ENCODE peak calls at places on chromosomes 1 and 21, in nine cellular contexts. G is prostate gland; Z is naive thymus-derived CD4-positive, alpha-beta T cell; N is aorta; A is mesenchymal stem cell; F is right cardiac atrium; I is CD8-positive, alpha-beta memory T cell; K is heart left ventricle; P is CD4-positive, alpha-beta T cell. S is an unnamed sample.
A peak's percentile ranks its signal among the peaks of the same experiment; 100 is the strongest.

GRCh38 chr1:27144349-27144748 is 10.6 kb downstream of the SLC9A1 start:
- DNase-seq in G (peak; percentile 69), Z (no peak), N (no peak), A (no peak), F (no peak), I (no peak), K (no peak), P (no peak), S (peak; percentile 51)

GRCh38 chr1:93681549-93682412 is at the start of gene BCAR3:
- DNase-seq in G (peak; percentile 73), Z (no peak), N (peak; percentile 84), A (peak; percentile 76), F (peak; percentile 93), I (no peak), K (peak; percentile 78), P (no peak), S (peak; percentile 48)

GRCh38 chr1:209057901-209058300 is 525.6 kb upstream of the CAMK1G start:
- DNase-seq in G (no peak), Z (no peak), N (no peak), A (no peak), F (no peak), I (no peak), K (no peak), P (no peak), S (no peak)

GRCh38 chr1:40898434-40898900 is 36.3 kb upstream of the CITED4 start:
- DNase-seq in G (peak; percentile 47), Z (no peak), N (no peak), A (peak; percentile 70), F (no peak), I (no peak), K (no peak), P (no peak), S (peak; percentile 24)

GRCh38 chr1:248871837-248872401 is 13.0 kb upstream of the ZNF692 start:
- DNase-seq in G (no peak), Z (no peak), N (no peak), A (no peak), F (no peak), I (no peak), K (no peak), P (no peak), S (no peak)

GRCh38 chr1:109369167-109369746 is 28.5 kb downstream of the SORT1 start:
- DNase-seq in G (no peak), Z (no peak), N (peak; percentile 57), A (no peak), F (peak; percentile 57), I (no peak), K (no peak), P (no peak), S (no peak)

GRCh38 chr1:29956343-29957030 is 720.2 kb downstream of the PTPRU start:
- DNase-seq in G (no peak), Z (no peak), N (no peak), A (no peak), F (no peak), I (no peak), K (no peak), P (no peak), S (no peak)

GRCh38 chr1:85628791-85629531 is 48.4 kb downstream of the CCN1 start:
- DNase-seq in G (peak; percentile 66), Z (no peak), N (peak; percentile 83), A (peak; percentile 91), F (peak; percentile 72), I (no peak), K (peak; percentile 42), P (no peak), S (peak; percentile 39)

GRCh38 chr1:227919916-227920315 is 27.8 kb downstream of the WNT9A start:
- DNase-seq in G (no peak), Z (no peak), N (no peak), A (no peak), F (peak; percentile 40), I (no peak), K (no peak), P (no peak), S (no peak)

GRCh38 chr1:111516008-111516535 is 12.6 kb upstream of the ADORA3 start:
- DNase-seq in G (no peak), Z (peak; percentile 69), N (no peak), A (no peak), F (peak; percentile 91), I (no peak), K (peak; percentile 89), P (no peak), S (peak; percentile 27)

GRCh38 chr1:53559854-53560571 is 100.8 kb downstream of the DMRTB1 start:
- DNase-seq in G (no peak), Z (no peak), N (no peak), A (no peak), F (no peak), I (no peak), K (no peak), P (no peak), S (no peak)

GRCh38 chr21:17462276-17462981 is 50.4 kb upstream of the CXADR start:
- DNase-seq in G (peak; percentile 43), Z (no peak), N (no peak), A (no peak), F (no peak), I (no peak), K (no peak), P (no peak), S (peak; percentile 88)

GRCh38 chr1:30900931-30901560 is 7.5 kb downstream of the SDC3 start:
- DNase-seq in G (no peak), Z (no peak), N (peak; percentile 19), A (no peak), F (peak; percentile 28), I (no peak), K (peak; percentile 20), P (no peak), S (no peak)

GRCh38 chr1:193019442-193020026 is 39.6 kb downstream of the UCHL5 start:
- DNase-seq in G (peak; percentile 34), Z (peak; percentile 36), N (no peak), A (peak; percentile 66), F (no peak), I (no peak), K (no peak), P (no peak), S (no peak)

GRCh38 chr21:24259241-24259640 is 1348.0 kb downstream of the MRPL39 start:
- DNase-seq in G (no peak), Z (no peak), N (no peak), A (no peak), F (no peak), I (no peak), K (no peak), P (no peak), S (no peak)

DNA sequence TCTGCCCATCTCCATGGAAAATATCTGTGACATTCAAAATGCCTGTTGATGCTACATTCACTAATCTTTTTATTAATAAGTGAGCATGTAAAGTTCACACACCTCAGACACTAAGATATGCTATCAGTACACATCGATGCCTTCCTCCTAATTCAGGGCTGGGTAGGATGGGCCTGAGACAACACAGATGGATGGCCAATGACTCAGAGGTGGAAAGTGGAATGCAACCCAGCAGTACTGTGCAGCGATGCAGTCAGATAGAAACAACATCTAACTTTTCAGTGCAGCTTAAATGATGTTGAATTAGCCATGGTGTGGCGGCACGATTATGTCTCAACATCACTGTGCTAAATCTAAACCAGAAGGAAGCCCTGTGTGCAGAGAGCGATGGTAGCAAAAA is 161.6 kb upstream of the KCNJ15 start:
- DNase-seq in G (no peak), Z (no peak), N (no peak), A (no peak), F (no peak), I (no peak), K (no peak), P (no peak), S (no peak)
- H3K27me3 ChIP-seq in G (no peaks in the 10 kb centered on the region), Z (no peaks in the 10 kb centered on the region), N (peaks cover 2% of the 10 kb centered on the region), A (peaks cover 62% of the 10 kb centered on the region), F (no peaks in the 10 kb centered on the region), I (no peaks in the 10 kb centered on the region), K (no peaks in the 10 kb centered on the region), P (no peaks in the 10 kb centered on the region), S (no peaks in the 10 kb centered on the region)

GRCh38 chr1:211478376-211478775 is 13.6 kb downstream of the RD3 start:
- DNase-seq in G (no peak), Z (no peak), N (no peak), A (no peak), F (no peak), I (no peak), K (no peak), P (no peak), S (no peak)
- H3K9me3 ChIP-seq in G (no peaks in the 10 kb centered on the region), Z (no peaks in the 10 kb centered on the region), N (no peaks in the 10 kb centered on the region), A (no peaks in the 10 kb centered on the region), F (no peaks in the 10 kb centered on the region), I (no peaks in the 10 kb centered on the region), K (no peaks in the 10 kb centered on the region), P (no peaks in the 10 kb centered on the region), S (no peaks in the 10 kb centered on the region)

GRCh38 chr1:162988869-162989268 is 80.3 kb upstream of the RGS4 start:
- DNase-seq in G (no peak), Z (no peak), N (no peak), A (no peak), F (no peak), I (no peak), K (no peak), P (no peak), S (no peak)

GRCh38 chr1:162992945-162993344 is 76.2 kb upstream of the RGS4 start:
- DNase-seq in G (no peak), Z (no peak), N (no peak), A (peak; percentile 75), F (no peak), I (no peak), K (no peak), P (no peak), S (no peak)

GRCh38 chr1:162993866-162994265 is 75.3 kb upstream of the RGS4 start:
- DNase-seq in G (no peak), Z (no peak), N (no peak), A (no peak), F (no peak), I (no peak), K (no peak), P (no peak), S (no peak)

GRCh38 chr1:162990665-162991064 is 78.5 kb upstream of the RGS4 start:
- DNase-seq in G (no peak), Z (no peak), N (no peak), A (no peak), F (no peak), I (no peak), K (no peak), P (no peak), S (no peak)

GRCh38 chr1:162991444-162991843 is 77.7 kb upstream of the RGS4 start:
- DNase-seq in G (no peak), Z (no peak), N (no peak), A (no peak), F (no peak), I (no peak), K (no peak), P (no peak), S (no peak)
- H3K27ac ChIP-seq in G (no peak overlapping the region), Z (no peak overlapping the region), N (no peak overlapping the region), A (no peak overlapping the region), F (no peak overlapping the region), I (no peak overlapping the region), K (no peak overlapping the region), P (no peak overlapping the region), S (no peak overlapping the region)

DNA sequence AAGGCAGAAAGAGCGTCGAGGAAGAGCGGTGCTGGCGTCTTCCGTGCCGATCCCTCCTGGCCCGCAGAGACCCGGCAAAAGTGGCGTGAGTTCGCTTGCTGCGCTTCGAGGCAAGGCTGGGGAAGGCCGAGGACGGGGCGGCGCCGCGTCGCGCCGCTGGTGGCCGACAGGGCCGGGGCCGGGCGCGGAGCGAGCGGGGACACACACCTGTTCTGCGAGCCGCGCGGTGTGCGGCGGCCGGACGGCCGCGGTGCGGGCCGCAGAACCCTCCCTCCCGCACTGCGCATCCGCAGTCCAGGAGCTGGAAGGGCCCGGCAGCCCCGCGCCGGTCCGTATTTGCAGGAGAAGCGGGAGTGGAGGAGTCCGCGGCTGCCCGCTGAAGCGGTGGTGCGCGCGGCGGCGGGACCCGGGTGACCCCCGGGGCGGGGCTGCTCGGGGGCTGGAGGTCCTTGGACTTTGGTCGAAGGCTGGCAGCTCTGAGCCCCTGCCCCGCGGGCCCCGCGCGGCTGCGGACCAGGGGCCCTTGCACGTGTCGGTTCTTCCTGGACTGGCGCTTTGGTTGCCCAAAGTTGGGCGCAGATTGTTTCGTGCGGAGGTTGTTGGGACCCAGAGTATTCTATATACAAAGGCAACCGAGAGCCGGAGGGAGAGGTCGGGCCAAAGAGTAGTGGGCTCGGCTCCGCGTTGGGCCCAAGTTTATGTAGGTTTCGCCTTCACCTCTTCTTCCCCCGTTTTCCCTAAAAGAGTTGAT is 2.5 kb downstream of the RNF220 start:
- DNase-seq in G (no peak), Z (no peak), N (peak; percentile 49), A (peak; percentile 18), F (peak; percentile 37), I (no peak), K (no peak), P (no peak), S (no peak)
- H3K27me3 ChIP-seq in G (peaks cover 45% of the 10 kb centered on the region), Z (peaks cover 29% of the 10 kb centered on the region), N (peaks cover 3% of the 10 kb centered on the region), A (peaks cover 94% of the 10 kb centered on the region), F (no peaks in the 10 kb centered on the region), I (peaks cover 81% of the 10 kb centered on the region), K (peaks cover 85% of the 10 kb centered on the region), P (peaks cover 98% of the 10 kb centered on the region), S (peaks cover 14% of the 10 kb centered on the region)